ENCODE peak calls at places on chromosomes 5 and 9, in five cellular contexts. One of them, this sample, is unnamed.

GRCh38 chr9:16039988-16040761 is 487.3 kb downstream of the CCDC171 start:
- DNase-seq in body of pancreas: no peak
- DNase-seq in psoas muscle: no peak
- DNase-seq in small intestine: no peak
- DNase-seq in neuronal stem cell: peak; percentile 66
- DNase-seq in this sample: no peak

GRCh38 chr9:134546231-134546731 is 95.3 kb upstream of the COL5A1 start:
- DNase-seq in body of pancreas: no peak
- DNase-seq in psoas muscle: peak; percentile 35
- DNase-seq in small intestine: no peak
- DNase-seq in neuronal stem cell: no peak
- DNase-seq in this sample: no peak

GRCh38 chr9:38380230-38380871 is 12.2 kb upstream of the ALDH1B1 start:
- DNase-seq in body of pancreas: no peak
- DNase-seq in psoas muscle: no peak
- DNase-seq in small intestine: no peak
- DNase-seq in neuronal stem cell: no peak
- DNase-seq in this sample: no peak

GRCh38 chr9:129459550-129460322 is 161.2 kb downstream of the C9orf50 start:
- DNase-seq in body of pancreas: peak; percentile 30
- DNase-seq in psoas muscle: no peak
- DNase-seq in small intestine: no peak
- DNase-seq in neuronal stem cell: no peak
- DNase-seq in this sample: no peak

GRCh38 chr5:1763960-1764605 is 35.6 kb downstream of the MRPL36 start:
- DNase-seq in body of pancreas: no peak
- DNase-seq in psoas muscle: no peak
- DNase-seq in small intestine: no peak
- DNase-seq in neuronal stem cell: no peak
- DNase-seq in this sample: no peak

GRCh38 chr5:10584714-10585113 is 20.8 kb downstream of the ANKRD33B start:
- DNase-seq in body of pancreas: no peak
- DNase-seq in psoas muscle: no peak
- DNase-seq in small intestine: no peak
- DNase-seq in neuronal stem cell: no peak
- DNase-seq in this sample: no peak

GRCh38 chr5:42813533-42813932 is 1.8 kb upstream of the SELENOP start:
- DNase-seq in body of pancreas: no peak
- DNase-seq in psoas muscle: peak; percentile 82
- DNase-seq in small intestine: no peak
- DNase-seq in neuronal stem cell: peak; percentile 72
- DNase-seq in this sample: peak; percentile 55

GRCh38 chr9:115328228-115328627 is 210.3 kb upstream of the TNC start:
- DNase-seq in body of pancreas: peak; percentile 5
- DNase-seq in psoas muscle: no peak
- DNase-seq in small intestine: no peak
- DNase-seq in neuronal stem cell: no peak
- DNase-seq in this sample: no peak

GRCh38 chr9:27865031-27865438 is 291.8 kb upstream of the C9orf72 start:
- DNase-seq in body of pancreas: no peak
- DNase-seq in psoas muscle: no peak
- DNase-seq in small intestine: no peak
- DNase-seq in neuronal stem cell: no peak
- DNase-seq in this sample: no peak

GRCh38 chr9:116316231-116316630 is 162.6 kb downstream of the PAPPA start:
- DNase-seq in body of pancreas: no peak
- DNase-seq in psoas muscle: no peak
- DNase-seq in small intestine: no peak
- DNase-seq in neuronal stem cell: no peak
- DNase-seq in this sample: no peak

GRCh38 chr9:17137576-17137975 is 2.7 kb downstream of the CNTLN start:
- DNase-seq in body of pancreas: no peak
- DNase-seq in psoas muscle: no peak
- DNase-seq in small intestine: no peak
- DNase-seq in neuronal stem cell: no peak
- DNase-seq in this sample: no peak

GRCh38 chr5:173327084-173327947 is 898 bp downstream of the STC2 start:
- DNase-seq in body of pancreas: peak; percentile 48
- DNase-seq in psoas muscle: no peak
- DNase-seq in small intestine: no peak
- DNase-seq in neuronal stem cell: peak; percentile 43
- DNase-seq in this sample: no peak

GRCh38 chr9:81664638-81665513 is 24.5 kb downstream of the TLE1 start:
- DNase-seq in body of pancreas: no peak
- DNase-seq in psoas muscle: no peak
- DNase-seq in small intestine: no peak
- DNase-seq in neuronal stem cell: no peak
- DNase-seq in this sample: no peak

GRCh38 chr5:180072556-180072955 is 997 bp upstream of the RNF130 start:
- DNase-seq in body of pancreas: no peak
- DNase-seq in psoas muscle: peak; percentile 55
- DNase-seq in small intestine: no peak
- DNase-seq in neuronal stem cell: no peak
- DNase-seq in this sample: no peak

GRCh38 chr5:135055385-135055784 is 21.4 kb upstream of the PITX1 start:
- DNase-seq in body of pancreas: no peak
- DNase-seq in psoas muscle: peak; percentile 95
- DNase-seq in small intestine: no peak
- DNase-seq in neuronal stem cell: no peak
- DNase-seq in this sample: no peak

GRCh38 chr5:93915142-93915553 is 173.7 kb upstream of the POU5F2 start:
- DNase-seq in body of pancreas: no peak
- DNase-seq in psoas muscle: no peak
- DNase-seq in small intestine: peak; percentile 45
- DNase-seq in neuronal stem cell: no peak
- DNase-seq in this sample: no peak

GRCh38 chr5:41065691-41066335 is 5.3 kb downstream of the MROH2B start:
- DNase-seq in body of pancreas: no peak
- DNase-seq in psoas muscle: no peak
- DNase-seq in small intestine: no peak
- DNase-seq in neuronal stem cell: no peak
- DNase-seq in this sample: no peak

GRCh38 chr9:116073826-116074225 is 79.8 kb upstream of the PAPPA start:
- DNase-seq in body of pancreas: no peak
- DNase-seq in psoas muscle: no peak
- DNase-seq in small intestine: no peak
- DNase-seq in neuronal stem cell: no peak
- DNase-seq in this sample: no peak

GRCh38 chr5:133063965-133064364 is 12.2 kb downstream of the HSPA4 start:
- DNase-seq in body of pancreas: no peak
- DNase-seq in psoas muscle: no peak
- DNase-seq in small intestine: peak; percentile 56
- DNase-seq in neuronal stem cell: no peak
- DNase-seq in this sample: no peak

GRCh38 chr5:1181451-1182359 is 19.7 kb upstream of the SLC6A19 start:
- DNase-seq in body of pancreas: peak; percentile 90
- DNase-seq in psoas muscle: peak; percentile 44
- DNase-seq in small intestine: peak; percentile 95
- DNase-seq in neuronal stem cell: no peak
- DNase-seq in this sample: no peak

GRCh38 chr9:130288393-130288792 is 22.8 kb downstream of the HMCN2 start:
- DNase-seq in body of pancreas: no peak
- DNase-seq in psoas muscle: peak; percentile 75
- DNase-seq in small intestine: no peak
- DNase-seq in neuronal stem cell: no peak
- DNase-seq in this sample: no peak

GRCh38 chr5:109053995-109054417 is 306.3 kb downstream of the FER start:
- DNase-seq in body of pancreas: no peak
- DNase-seq in psoas muscle: no peak
- DNase-seq in small intestine: no peak
- DNase-seq in neuronal stem cell: no peak
- DNase-seq in this sample: no peak

GRCh38 chr5:58455495-58455894 is 4.4 kb downstream of the PLK2 start:
- DNase-seq in body of pancreas: no peak
- DNase-seq in psoas muscle: no peak
- DNase-seq in small intestine: no peak
- DNase-seq in neuronal stem cell: no peak
- DNase-seq in this sample: no peak

GRCh38 chr9:108859459-108860114 is 2.5 kb upstream of the ACTL7A start:
- DNase-seq in body of pancreas: no peak
- DNase-seq in psoas muscle: no peak
- DNase-seq in small intestine: no peak
- DNase-seq in neuronal stem cell: no peak
- DNase-seq in this sample: no peak

GRCh38 chr9:97983524-97984187 is 515 bp downstream of the ANP32B start:
- DNase-seq in body of pancreas: peak; percentile 67
- DNase-seq in psoas muscle: peak; percentile 83
- DNase-seq in small intestine: peak; percentile 65
- DNase-seq in neuronal stem cell: no peak
- DNase-seq in this sample: no peak

GRCh38 chr9:12859704-12860251 is 85.0 kb downstream of the LURAP1L start:
- DNase-seq in body of pancreas: no peak
- DNase-seq in psoas muscle: no peak
- DNase-seq in small intestine: peak; percentile 62
- DNase-seq in neuronal stem cell: no peak
- DNase-seq in this sample: no peak

GRCh38 chr9:128249914-128250838 is 25.6 kb downstream of the GOLGA2 start:
- DNase-seq in body of pancreas: peak; percentile 99
- DNase-seq in psoas muscle: peak; percentile 93
- DNase-seq in small intestine: peak; percentile 93
- DNase-seq in neuronal stem cell: peak; percentile 88
- DNase-seq in this sample: peak; percentile 61

GRCh38 chr9:128247191-128247803 is 28.5 kb downstream of the GOLGA2 start:
- DNase-seq in body of pancreas: no peak
- DNase-seq in psoas muscle: no peak
- DNase-seq in small intestine: no peak
- DNase-seq in neuronal stem cell: no peak
- DNase-seq in this sample: no peak

GRCh38 chr9:128251701-128252100 is 24.1 kb downstream of the GOLGA2 start:
- DNase-seq in body of pancreas: no peak
- DNase-seq in psoas muscle: no peak
- DNase-seq in small intestine: no peak
- DNase-seq in neuronal stem cell: no peak
- DNase-seq in this sample: no peak

GRCh38 chr9:128250839-128251558 is 24.8 kb downstream of the GOLGA2 start:
- DNase-seq in body of pancreas: no peak
- DNase-seq in psoas muscle: no peak
- DNase-seq in small intestine: no peak
- DNase-seq in neuronal stem cell: no peak
- DNase-seq in this sample: no peak

DNA sequence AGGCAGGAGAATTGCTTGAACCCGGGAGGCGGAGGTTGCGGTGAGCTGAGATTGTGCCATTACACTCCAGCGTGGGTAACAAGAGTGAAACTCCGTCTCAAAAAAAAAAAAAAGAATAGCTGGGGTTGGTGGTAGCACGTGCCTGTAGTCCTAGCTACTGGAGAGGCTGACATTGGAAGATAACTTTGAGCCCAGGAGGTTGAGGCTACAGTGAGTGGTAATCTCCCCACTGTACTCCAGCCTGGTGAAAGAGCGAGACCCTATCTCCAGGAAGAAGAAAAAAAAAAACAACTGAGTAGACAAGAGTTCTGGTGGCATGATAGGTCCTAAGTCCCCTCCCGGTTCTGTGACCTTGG is 26.3 kb downstream of the GOLGA2 start:
- DNase-seq in body of pancreas: no peak
- DNase-seq in psoas muscle: no peak
- DNase-seq in small intestine: no peak
- DNase-seq in neuronal stem cell: no peak
- DNase-seq in this sample: no peak
- H3K4me3 ChIP-seq in body of pancreas: no peak overlapping the region
- H3K4me3 ChIP-seq in psoas muscle: no peak overlapping the region
- H3K4me3 ChIP-seq in small intestine: no peak overlapping the region
- H3K4me3 ChIP-seq in neuronal stem cell: no peak overlapping the region
- H3K4me3 ChIP-seq in this sample: peak overlapping the region; percentile 39

GRCh38 chr5:151139015-151139414 is 18.6 kb downstream of the ANXA6 start:
- DNase-seq in body of pancreas: peak; percentile 28
- DNase-seq in psoas muscle: no peak
- DNase-seq in small intestine: no peak
- DNase-seq in neuronal stem cell: no peak
- DNase-seq in this sample: no peak

GRCh38 chr5:151142933-151143332 is 14.6 kb downstream of the ANXA6 start:
- DNase-seq in body of pancreas: no peak
- DNase-seq in psoas muscle: no peak
- DNase-seq in small intestine: no peak
- DNase-seq in neuronal stem cell: no peak
- DNase-seq in this sample: no peak

GRCh38 chr5:151139646-151140045 is 17.9 kb downstream of the ANXA6 start:
- DNase-seq in body of pancreas: no peak
- DNase-seq in psoas muscle: no peak
- DNase-seq in small intestine: no peak
- DNase-seq in neuronal stem cell: no peak
- DNase-seq in this sample: no peak

GRCh38 chr5:151140686-151141459 is 16.7 kb downstream of the ANXA6 start:
- DNase-seq in body of pancreas: no peak
- DNase-seq in psoas muscle: no peak
- DNase-seq in small intestine: no peak
- DNase-seq in neuronal stem cell: no peak
- DNase-seq in this sample: no peak

DNA sequence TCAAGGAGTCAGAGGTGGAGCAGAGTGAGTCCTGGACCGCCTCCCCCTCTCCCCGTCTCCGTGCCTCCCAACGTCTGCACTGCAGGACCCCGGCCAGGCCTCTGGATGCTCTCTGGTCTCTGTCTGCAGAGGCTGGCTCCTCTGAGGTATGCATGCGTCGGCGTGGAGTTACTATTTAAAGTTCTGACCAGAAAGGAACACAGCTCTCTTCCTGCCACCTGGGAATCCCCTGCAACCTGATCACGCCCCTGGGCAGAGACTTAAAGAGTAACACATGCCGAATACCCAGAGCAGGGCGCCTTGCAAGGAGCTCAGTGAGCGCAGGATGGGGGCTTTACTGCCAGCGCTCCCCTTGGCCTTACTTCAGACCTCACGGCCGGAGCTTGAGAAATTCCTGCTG is 16.0 kb downstream of the ANXA6 start:
- DNase-seq in body of pancreas: no peak
- DNase-seq in psoas muscle: peak; percentile 80
- DNase-seq in small intestine: no peak
- DNase-seq in neuronal stem cell: no peak
- DNase-seq in this sample: no peak
- H3K4me1 ChIP-seq in body of pancreas: no peaks in the 10 kb centered on the region
- H3K4me1 ChIP-seq in psoas muscle: peaks cover 66% of the 10 kb centered on the region
- H3K4me1 ChIP-seq in small intestine: peaks cover 4% of the 10 kb centered on the region
- H3K4me1 ChIP-seq in neuronal stem cell: no peaks in the 10 kb centered on the region
- H3K4me1 ChIP-seq in this sample: no peaks in the 10 kb centered on the region

GRCh38 chr9:127931092-127931881 is 710 bp upstream of the PIP5KL1 start:
- DNase-seq in body of pancreas: no peak
- DNase-seq in psoas muscle: no peak
- DNase-seq in small intestine: no peak
- DNase-seq in neuronal stem cell: no peak
- DNase-seq in this sample: no peak
- H3K4me3 ChIP-seq in body of pancreas: no peak overlapping the region
- H3K4me3 ChIP-seq in psoas muscle: peak overlapping the region; percentile 67
- H3K4me3 ChIP-seq in small intestine: peak overlapping the region; percentile 19
- H3K4me3 ChIP-seq in neuronal stem cell: peak overlapping the region; percentile 75
- H3K4me3 ChIP-seq in this sample: peak overlapping the region; percentile 59

DNA sequence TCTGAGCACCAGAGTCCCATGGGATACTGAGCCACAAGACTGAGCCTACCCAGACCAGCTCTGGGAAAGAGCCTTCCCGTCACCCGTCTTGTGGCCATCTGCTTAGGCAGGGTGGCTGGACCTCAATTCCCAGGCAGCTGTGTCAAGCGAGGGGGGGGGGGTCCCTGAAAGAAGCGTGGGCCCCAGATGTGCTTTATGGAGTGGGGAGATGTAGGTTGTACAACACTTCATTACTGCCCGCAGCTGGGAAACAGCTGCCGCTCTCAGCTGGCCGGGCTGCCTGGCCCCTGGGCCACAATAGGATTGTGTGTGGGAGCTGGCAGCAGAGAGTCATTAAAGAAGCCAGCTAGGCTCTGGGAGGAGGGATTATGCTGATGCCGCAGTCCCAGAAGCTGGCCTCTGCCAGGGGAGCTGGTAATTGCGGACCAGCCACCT is 145.3 kb downstream of the GADD45G start:
- DNase-seq in body of pancreas: no peak
- DNase-seq in psoas muscle: no peak
- DNase-seq in small intestine: no peak
- DNase-seq in neuronal stem cell: peak; percentile 26
- DNase-seq in this sample: no peak
- H3K4me1 ChIP-seq in body of pancreas: peaks cover 14% of the 10 kb centered on the region
- H3K4me1 ChIP-seq in psoas muscle: peaks cover 5% of the 10 kb centered on the region
- H3K4me1 ChIP-seq in small intestine: no peaks in the 10 kb centered on the region
- H3K4me1 ChIP-seq in neuronal stem cell: peaks cover 5% of the 10 kb centered on the region
- H3K4me1 ChIP-seq in this sample: peaks cover 6% of the 10 kb centered on the region